ENCODE peak calls at places on chromosomes 11 and 22, in nine cellular contexts. A is suprapubic skin, E is choroid plexus epithelial cell, Q is pancreas, V is transverse colon, R is astrocyte, X is epithelial cell of esophagus, S is AG10803, L is nephron progenitor cell. N is an unnamed sample.

GRCh38 chr11:66867425-66868040 is 10.7 kb downstream of the LRFN4 start:
- DNase-seq in A (no peak), E (no peak), Q (no peak), V (no peak), R (no peak), X (no peak), S (no peak), L (no peak), N (no peak)

GRCh38 chr11:106503901-106504300 is 426.4 kb downstream of the AASDHPPT start:
- DNase-seq in A (no peak), E (peak; percentile 78), Q (no peak), V (no peak), R (peak; percentile 74), X (no peak), S (peak; percentile 13), L (no peak), N (no peak)

GRCh38 chr22:45942787-45943493 is 34.0 kb downstream of the WNT7B start:
- DNase-seq in A (no peak), E (no peak), Q (no peak), V (no peak), R (no peak), X (peak; percentile 71), S (no peak), L (no peak), N (no peak)

GRCh38 chr22:23497016-23497885 is 82.8 kb downstream of the IGLL1 start:
- DNase-seq in A (no peak), E (no peak), Q (no peak), V (no peak), R (no peak), X (no peak), S (no peak), L (no peak), N (peak; percentile 22)

GRCh38 chr11:15852179-15852578 is 504.2 kb downstream of the SOX6 start:
- DNase-seq in A (no peak), E (peak; percentile 39), Q (no peak), V (peak; percentile 36), R (no peak), X (peak; percentile 61), S (peak; percentile 1), L (peak; percentile 16), N (no peak)

GRCh38 chr11:132047167-132047566 is 676.8 kb downstream of the NTM start:
- DNase-seq in A (no peak), E (peak; percentile 23), Q (no peak), V (no peak), R (no peak), X (no peak), S (no peak), L (no peak), N (no peak)

GRCh38 chr11:91158297-91158696 is 935.4 kb upstream of the CHORDC1 start:
- DNase-seq in A (no peak), E (no peak), Q (no peak), V (no peak), R (no peak), X (no peak), S (no peak), L (no peak), N (no peak)

GRCh38 chr22:31192513-31192912 is 19.6 kb upstream of the LIMK2 start:
- DNase-seq in A (no peak), E (peak; percentile 82), Q (no peak), V (no peak), R (no peak), X (peak; percentile 86), S (peak; percentile 85), L (no peak), N (no peak)

GRCh38 chr22:19819209-19819910 is 35.3 kb downstream of the GNB1L start:
- DNase-seq in A (peak; percentile 32), E (no peak), Q (peak; percentile 46), V (no peak), R (no peak), X (no peak), S (no peak), L (no peak), N (peak; percentile 93)

GRCh38 chr11:118180300-118180703 is 3.9 kb upstream of the SCN2B start:
- DNase-seq in A (peak; percentile 74), E (peak; percentile 15), Q (no peak), V (peak; percentile 26), R (peak; percentile 6), X (peak; percentile 65), S (peak; percentile 26), L (peak; percentile 54), N (no peak)

GRCh38 chr11:44464741-44465140 is 100.7 kb upstream of the CD82 start:
- DNase-seq in A (no peak), E (peak; percentile 22), Q (no peak), V (no peak), R (no peak), X (peak; percentile 22), S (no peak), L (no peak), N (no peak)

GRCh38 chr11:38448284-38448683 is 1850.2 kb upstream of the RAG2 start:
- DNase-seq in A (no peak), E (peak; percentile 5), Q (no peak), V (no peak), R (peak; percentile 8), X (peak; percentile 14), S (no peak), L (no peak), N (no peak)

GRCh38 chr11:86740628-86741488 is 59.5 kb upstream of the PRSS23 start:
- DNase-seq in A (peak; percentile 72), E (peak; percentile 98), Q (no peak), V (peak; percentile 32), R (peak; percentile 96), X (peak; percentile 94), S (peak; percentile 95), L (no peak), N (no peak)

GRCh38 chr11:1508491-1508891 is 21.9 kb upstream of the MOB2 start:
- DNase-seq in A (no peak), E (no peak), Q (no peak), V (no peak), R (no peak), X (no peak), S (no peak), L (no peak), N (peak; percentile 61)

GRCh38 chr22:45604239-45604711 is 67.4 kb upstream of the ATXN10 start:
- DNase-seq in A (no peak), E (peak; percentile 69), Q (peak; percentile 9), V (no peak), R (peak; percentile 72), X (peak; percentile 74), S (peak; percentile 89), L (no peak), N (peak; percentile 2)

GRCh38 chr11:115885446-115885978 is 381.3 kb upstream of the CADM1 start:
- DNase-seq in A (no peak), E (no peak), Q (no peak), V (no peak), R (no peak), X (no peak), S (no peak), L (no peak), N (no peak)

GRCh38 chr11:13440100-13440855 is 22.7 kb downstream of the BTBD10 start:
- DNase-seq in A (no peak), E (peak; percentile 96), Q (no peak), V (peak; percentile 27), R (peak; percentile 93), X (peak; percentile 92), S (peak; percentile 92), L (no peak), N (no peak)

DNA sequence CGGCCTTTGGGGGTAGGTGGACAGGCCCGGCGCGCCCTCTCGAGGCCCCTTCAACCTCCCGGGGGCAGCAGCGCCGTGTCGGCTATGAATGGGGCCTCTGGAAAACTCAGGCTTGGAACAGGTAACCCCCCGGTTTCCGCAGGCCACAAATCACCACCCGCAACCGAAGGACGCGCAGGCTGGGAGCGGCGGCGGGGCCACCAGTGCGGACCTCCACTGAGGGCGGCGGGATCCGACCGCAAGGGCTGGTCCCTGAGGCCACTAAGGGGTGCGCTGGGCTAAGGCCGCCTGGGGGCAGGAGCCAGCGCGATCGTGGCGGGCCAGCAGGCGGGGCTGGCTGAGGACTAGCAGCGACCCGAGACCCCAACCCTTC is 695 bp upstream of the ATF4 start:
- DNase-seq in A (peak; percentile 83), E (no peak), Q (peak; percentile 82), V (peak; percentile 69), R (no peak), X (peak; percentile 64), S (peak; percentile 61), L (no peak), N (no peak)
- TF ChIP-seq CTCF in A (peak; percentile 15), E (peak; percentile 33), Q (no peak), V (peak; percentile 27), R (no peak), X (peak; percentile 15), S (no peak), L (peak; percentile 10), N (peak; percentile 71)

DNA sequence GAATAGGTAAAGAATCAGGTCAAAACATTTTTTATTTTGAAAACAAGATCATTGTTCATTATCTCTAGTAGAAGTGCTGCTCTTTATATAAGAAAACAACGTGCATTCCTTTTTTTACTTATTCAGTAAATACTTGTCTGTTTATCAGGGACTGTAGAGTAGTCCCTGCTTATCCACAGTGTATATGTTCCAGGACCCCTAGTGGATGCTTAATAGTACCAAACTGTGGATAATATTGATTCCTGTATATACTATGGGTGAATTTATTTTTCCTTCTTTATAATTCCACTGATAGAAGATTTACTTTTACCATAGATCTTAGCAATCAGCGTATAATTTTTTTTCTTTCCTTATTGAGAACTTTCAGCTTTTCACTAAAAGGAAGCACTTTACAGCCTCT is 32.6 kb downstream of the CEP295 start:
- DNase-seq in A (no peak), E (peak; percentile 20), Q (no peak), V (no peak), R (no peak), X (no peak), S (no peak), L (no peak), N (no peak)
- TF ChIP-seq CTCF in A (no peak), E (no peak), Q (no peak), V (no peak), R (peak; percentile 6), X (no peak), S (no peak), L (no peak), N (peak; percentile 28)

GRCh38 chr22:37703906-37704305 is 7.1 kb downstream of the TRIOBP start:
- DNase-seq in A (no peak), E (no peak), Q (no peak), V (no peak), R (no peak), X (peak; percentile 47), S (no peak), L (no peak), N (no peak)
- TF ChIP-seq CTCF in A (no peak), E (no peak), Q (no peak), V (no peak), R (no peak), X (no peak), S (no peak), L (no peak), N (no peak)

DNA sequence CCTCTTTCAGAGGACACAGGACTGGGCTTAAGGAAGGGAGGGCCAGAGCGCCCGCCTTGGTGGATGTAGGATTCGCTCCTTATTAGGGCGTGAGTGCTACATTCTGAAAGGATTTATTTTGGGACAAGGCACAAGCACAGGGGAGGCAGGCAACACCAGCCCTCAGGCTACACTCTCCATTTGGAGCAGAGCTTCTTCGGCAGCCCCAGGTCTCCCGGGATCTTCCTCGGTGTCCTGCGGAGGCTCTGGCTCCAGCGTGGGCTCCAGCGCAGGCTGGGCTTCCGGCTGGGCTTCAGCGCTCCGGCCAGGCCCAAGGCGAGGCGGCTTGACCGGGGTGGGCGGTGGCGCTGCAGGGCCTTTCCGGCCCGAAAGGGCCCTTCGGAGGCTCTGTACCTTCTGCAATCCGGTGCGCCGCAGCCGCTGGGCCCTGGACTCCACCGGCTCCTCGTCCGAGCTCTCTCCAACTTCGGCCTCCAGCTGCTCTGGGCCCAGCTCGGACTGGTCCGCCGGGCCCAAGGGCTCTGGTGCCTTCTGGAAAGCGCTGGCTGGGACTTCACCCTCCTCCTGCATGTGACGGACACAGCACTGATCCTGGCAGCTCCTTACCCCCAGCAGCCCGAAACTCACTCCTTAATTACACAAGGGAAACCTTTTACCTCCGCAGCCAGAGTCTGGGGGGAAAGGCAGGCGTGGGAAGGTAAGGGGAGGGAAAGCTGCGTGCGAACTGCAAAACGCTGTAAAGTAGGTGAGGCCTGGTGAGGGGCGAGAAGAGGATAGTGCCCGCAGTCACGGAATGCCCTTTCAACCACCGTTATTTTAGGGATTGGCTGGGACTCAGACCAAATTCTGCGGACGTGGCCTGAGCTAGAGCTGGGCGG is 1.1 kb downstream of the CAVIN3 start:
- DNase-seq in A (peak; percentile 66), E (peak; percentile 64), Q (peak; percentile 74), V (peak; percentile 16), R (no peak), X (peak; percentile 16), S (peak; percentile 48), L (peak; percentile 67), N (no peak)
- TF ChIP-seq CTCF in A (no peak), E (no peak), Q (no peak), V (no peak), R (no peak), X (no peak), S (no peak), L (no peak), N (peak; percentile 33)

N was measured in chondrocyte.